ENCODE peak calls at places on chromosomes 6 and 20, in nine cellular contexts. B is heart right ventricle; O is epithelial cell of prostate; F is CD8-positive, alpha-beta memory T cell; E is CD4-positive, alpha-beta T cell; A is GM23338; P is endothelial cell of umbilical vein; N is left lung; D is cardiac muscle cell. Y is an unnamed sample.

GRCh38 chr6:21386744-21387143 is 206.8 kb upstream of the SOX4 start:
- DNase-seq in D (no peak), O (peak), P (no peak), B (no peak), N (no peak), A (no peak), F (no peak), E (no peak), Y (no peak)

GRCh38 chr6:20124545-20124944 is 87.7 kb downstream of the MBOAT1 start:
- DNase-seq in B (no peak), A (no peak), P (no peak), O (no peak), F (no peak), N (no peak), D (peak), E (no peak), Y (no peak)

GRCh38 chr20:57309544-57310115 is 20.0 kb upstream of the SPO11 start:
- DNase-seq in E (no peak), O (no peak), F (no peak), P (no peak), D (no peak), A (no peak), B (no peak), N (no peak), Y (no peak)

GRCh38 chr6:83221886-83222479 is 28.8 kb downstream of the RWDD2A start:
- DNase-seq in N (no peak), F (no peak), A (peak), P (peak), D (peak), O (no peak), B (no peak), E (no peak), Y (no peak)

GRCh38 chr6:23349521-23350147 is 776.4 kb upstream of the NRSN1 start:
- DNase-seq in A (no peak), O (peak), P (peak), F (no peak), D (no peak), N (no peak), E (no peak), B (no peak), Y (no peak)

GRCh38 chr6:138545621-138545980 is 46.3 kb upstream of the NHSL1 start:
- DNase-seq in N (peak), B (peak), F (no peak), A (peak), E (no peak), P (peak), O (no peak), D (peak), Y (no peak)

GRCh38 chr20:23446505-23446904 is 6.2 kb downstream of the CST11 start:
- DNase-seq in N (no peak), F (no peak), A (peak), D (peak), B (peak), P (peak), E (no peak), O (no peak), Y (peak)

GRCh38 chr20:35334511-35335101 is 42.4 kb upstream of the FAM83C start:
- DNase-seq in A (no peak), N (no peak), B (no peak), P (no peak), E (no peak), D (no peak), O (no peak), F (no peak), Y (no peak)

GRCh38 chr20:17611540-17612286 is 41.8 kb downstream of the DSTN start:
- DNase-seq in D (peak), A (peak), N (no peak), E (no peak), P (no peak), F (no peak), O (peak), B (no peak), Y (no peak)

GRCh38 chr20:63772781-63773520 is 33.4 kb downstream of the SLC2A4RG start:
- DNase-seq in A (no peak), B (peak), F (no peak), O (no peak), N (no peak), E (no peak), P (no peak), D (no peak), Y (no peak)

GRCh38 chr6:28867078-28867414 is 56.7 kb downstream of the TRIM27 start:
- DNase-seq in O (no peak), A (no peak), D (no peak), N (no peak), E (no peak), P (no peak), B (no peak), F (no peak), Y (no peak)

GRCh38 chr6:147752686-147753418 is 244.4 kb downstream of the SAMD5 start:
- DNase-seq in O (no peak), D (no peak), N (no peak), F (no peak), P (no peak), E (no peak), B (no peak), A (no peak), Y (no peak)

GRCh38 chr20:50379049-50379990 is 130.9 kb upstream of the PTPN1 start:
- DNase-seq in O (no peak), B (peak), N (peak), F (no peak), A (no peak), P (peak), E (no peak), D (no peak), Y (peak)

GRCh38 chr6:138107752-138108592 is 753 bp upstream of the PERP start:
- DNase-seq in O (no peak), A (peak), E (no peak), P (no peak), D (no peak), N (peak), B (peak), F (no peak), Y (no peak)

GRCh38 chr20:31989030-31989645 is 21.1 kb upstream of the CCM2L start:
- DNase-seq in P (no peak), F (no peak), N (no peak), A (no peak), E (no peak), O (no peak), D (no peak), B (no peak), Y (no peak)

GRCh38 chr20:14523090-14523489 is 185.7 kb upstream of the FLRT3 start:
- DNase-seq in O (no peak), P (no peak), F (no peak), N (no peak), A (no peak), D (no peak), E (no peak), B (no peak), Y (no peak)

GRCh38 chr6:138815221-138815620 is 19.3 kb downstream of the ECT2L start:
- DNase-seq in E (no peak), B (no peak), A (no peak), N (no peak), O (no peak), F (no peak), P (no peak), D (no peak), Y (no peak)

GRCh38 chr6:111855775-111856174 is 17.5 kb downstream of the FYN start:
- DNase-seq in E (no peak), N (no peak), P (no peak), O (no peak), D (no peak), A (no peak), B (no peak), F (no peak), Y (no peak)

GRCh38 chr20:2750343-2751251 is 49.8 kb downstream of the CPXM1 start:
- DNase-seq in E (no peak), D (no peak), P (peak), B (no peak), O (no peak), A (peak), F (no peak), N (peak), Y (no peak)

GRCh38 chr6:129251669-129252376 is 368.9 kb downstream of the LAMA2 start:
- DNase-seq in F (no peak), O (peak), P (peak), E (no peak), N (no peak), B (no peak), D (peak), A (peak), Y (peak)

GRCh38 chr6:131954099-131954774 is 3.1 kb upstream of the CCN2 start:
- DNase-seq in A (no peak), E (no peak), D (no peak), B (no peak), O (no peak), N (no peak), P (peak), F (no peak), Y (no peak)

GRCh38 chr6:55069132-55069781 is 105.1 kb upstream of the HCRTR2 start:
- DNase-seq in D (peak), E (no peak), N (no peak), B (no peak), P (peak), F (no peak), O (no peak), A (peak), Y (peak)

GRCh38 chr6:27812805-27813626 is 99.2 kb downstream of the OR2B2 start:
- DNase-seq in B (no peak), N (no peak), D (no peak), E (no peak), P (no peak), A (peak), O (no peak), F (no peak), Y (no peak)
- H3K27ac ChIP-seq in B (no peak), N (no peak), D (no peak), E (no peak), P (peak), A (peak), O (peak), F (peak), Y (no peak)

GRCh38 chr20:46689082-46689753 is at the start of gene TP53RK:
- DNase-seq in F (peak), P (peak), A (peak), O (peak), B (peak), D (peak), N (peak), E (peak), Y (peak)

GRCh38 chr20:46694484-46694883 is 5.2 kb upstream of the TP53RK start:
- DNase-seq in B (no peak), E (no peak), O (no peak), A (no peak), P (peak), F (no peak), N (no peak), D (peak), Y (no peak)

GRCh38 chr20:46688151-46689081 is 828 bp downstream of the TP53RK start:
- DNase-seq in A (no peak), F (no peak), N (no peak), D (no peak), E (no peak), O (no peak), P (peak), B (no peak), Y (no peak)

GRCh38 chr20:46690219-46691111 is 1.2 kb upstream of the TP53RK start:
- DNase-seq in D (no peak), A (no peak), P (peak), O (no peak), F (no peak), N (no peak), E (no peak), B (no peak), Y (no peak)

GRCh38 chr20:46689754-46690085 is 476 bp upstream of the TP53RK start:
- DNase-seq in D (no peak), A (no peak), P (no peak), N (no peak), O (no peak), B (no peak), E (no peak), F (no peak), Y (no peak)
- H3K27ac ChIP-seq in D (no peak), A (peak), P (peak), N (peak), O (peak), B (peak), E (no peak), F (peak), Y (peak)

GRCh38 chr6:1311400-1312192 is at the start of gene FOXQ1:
- DNase-seq in P (peak), N (peak), B (no peak), F (no peak), A (peak), O (peak), D (peak), E (no peak), Y (no peak)

GRCh38 chr6:1312193-1312443 is 220 bp downstream of the FOXQ1 start:
- DNase-seq in B (no peak), A (no peak), D (no peak), E (no peak), P (no peak), O (no peak), N (no peak), F (no peak), Y (no peak)

GRCh38 chr6:1313364-1313754 is 1.5 kb downstream of the FOXQ1 start:
- DNase-seq in A (peak), P (no peak), D (no peak), F (no peak), B (no peak), E (no peak), O (no peak), N (no peak), Y (no peak)

GRCh38 chr6:1312444-1313363 is 806 bp downstream of the FOXQ1 start:
- DNase-seq in D (peak), B (no peak), E (no peak), A (peak), F (no peak), P (no peak), O (no peak), N (peak), Y (no peak)

GRCh38 chr6:1310628-1311399 is 1.1 kb upstream of the FOXQ1 start:
- DNase-seq in N (peak), O (no peak), E (no peak), A (peak), B (no peak), D (peak), P (no peak), F (no peak), Y (no peak)
- H3K27ac ChIP-seq in N (peak), O (peak), E (no peak), A (no peak), B (no peak), D (no peak), P (no peak), F (no peak), Y (no peak)

DNA sequence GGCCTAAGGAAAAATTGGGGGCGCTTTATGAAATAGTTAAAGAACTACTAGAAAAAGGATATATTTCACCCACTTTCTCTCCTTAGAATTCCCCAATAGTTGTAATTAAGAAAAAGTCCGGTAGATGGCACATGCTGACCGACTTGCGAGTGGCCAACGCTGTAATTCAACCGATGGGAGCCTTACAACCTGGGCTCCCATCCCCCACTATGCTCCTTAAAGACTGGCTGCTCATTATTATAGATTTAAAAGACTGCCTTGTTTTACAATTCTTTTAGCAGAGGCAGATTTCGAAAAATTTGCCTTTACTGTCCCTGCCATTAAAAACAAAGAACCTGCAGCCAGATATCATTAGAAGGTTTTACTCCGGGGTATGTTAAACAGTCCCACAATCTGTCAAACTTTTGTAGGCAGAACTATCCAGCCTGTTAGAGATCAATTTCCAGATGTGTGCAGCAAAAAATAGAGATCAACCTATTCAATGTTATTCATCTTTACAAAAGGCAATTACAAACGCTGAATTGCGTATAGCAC is 58.5 kb upstream of the PRSS16 start:
- DNase-seq in A (peak), B (no peak), P (peak), E (no peak), D (peak), N (peak), O (peak), F (peak), Y (no peak)
- H3K27ac ChIP-seq in A (no peak), B (peak), P (peak), E (no peak), D (no peak), N (peak), O (peak), F (peak), Y (no peak)

DNA sequence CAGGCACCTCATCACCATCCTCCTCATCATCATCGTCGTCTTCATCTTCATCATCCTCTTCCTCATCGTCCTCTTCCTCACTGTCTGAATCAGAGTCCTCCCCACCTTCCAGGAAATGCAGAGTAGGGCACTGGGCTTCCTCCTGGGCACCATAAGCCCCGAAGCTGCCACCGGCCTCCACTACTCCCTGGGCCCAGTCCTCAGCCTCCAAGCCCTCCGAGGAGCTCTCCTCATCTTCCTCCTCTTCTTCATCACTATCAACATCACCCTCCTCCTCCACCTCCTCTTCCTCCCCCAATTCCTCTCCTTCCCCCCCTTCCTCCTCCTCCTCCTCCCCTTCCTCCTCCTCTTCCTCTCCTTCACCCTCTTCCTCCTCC is 1.7 kb downstream of the CENPB start:
- DNase-seq in E (no peak), A (no peak), N (no peak), P (no peak), D (no peak), B (no peak), O (no peak), F (no peak), Y (no peak)
- H3K27ac ChIP-seq in E (no peak), A (no peak), N (peak), P (no peak), D (no peak), B (peak), O (no peak), F (no peak), Y (peak)

GRCh38 chr6:155040946-155041345 is 45.8 kb downstream of the TIAM2 start:
- DNase-seq in N (no peak), E (no peak), P (no peak), F (no peak), A (no peak), O (no peak), D (no peak), B (no peak), Y (no peak)
- H3K27ac ChIP-seq in N (no peak), E (no peak), P (no peak), F (no peak), A (peak), O (no peak), D (no peak), B (no peak), Y (no peak)

GRCh38 chr6:156061958-156062661 is 606.5 kb upstream of the NOX3 start:
- DNase-seq in O (no peak), A (no peak), P (no peak), B (no peak), N (no peak), D (no peak), F (no peak), E (no peak), Y (no peak)
- H3K27ac ChIP-seq in O (no peak), A (no peak), P (no peak), B (no peak), N (no peak), D (no peak), F (no peak), E (no peak), Y (no peak)

GRCh38 chr20:8601542-8601912 is 467.4 kb upstream of the PLCB4 start:
- DNase-seq in P (no peak), D (no peak), E (no peak), N (no peak), A (no peak), B (no peak), O (no peak), F (no peak), Y (no peak)

GRCh38 chr20:8608470-8608869 is 460.4 kb upstream of the PLCB4 start:
- DNase-seq in E (no peak), B (no peak), O (no peak), N (no peak), A (no peak), P (peak), F (no peak), D (no peak), Y (no peak)

GRCh38 chr20:8602389-8603116 is 466.3 kb upstream of the PLCB4 start:
- DNase-seq in A (no peak), P (peak), N (no peak), O (no peak), B (no peak), D (no peak), E (no peak), F (no peak), Y (no peak)
- H3K27ac ChIP-seq in A (no peak), P (no peak), N (peak), O (no peak), B (peak), D (no peak), E (no peak), F (no peak), Y (no peak)

Y was measured in substantia nigra.